ENCODE peak calls at places on chromosomes 4 and X, in four cellular contexts. One of them, this sample, is unnamed.

GRCh38 chr4:138034871-138035270 is 207.3 kb downstream of the SLC7A11 start:
- DNase-seq in naive thymus-derived CD8-positive, alpha-beta T cell: no peak
- DNase-seq in GM12865: no peak
- DNase-seq in Daoy: no peak
- DNase-seq in this sample: no peak

GRCh38 chrX:21678059-21678458 is 19.9 kb upstream of the KLHL34 start:
- DNase-seq in GM12865: no peak
- DNase-seq in naive thymus-derived CD8-positive, alpha-beta T cell: no peak
- DNase-seq in Daoy: no peak
- DNase-seq in this sample: peak

GRCh38 chr4:173171098-173171497 is 2.5 kb downstream of the GALNT7 start:
- DNase-seq in naive thymus-derived CD8-positive, alpha-beta T cell: no peak
- DNase-seq in GM12865: no peak
- DNase-seq in Daoy: no peak
- DNase-seq in this sample: no peak

GRCh38 chr4:95219109-95219508 is 329.7 kb downstream of the UNC5C start:
- DNase-seq in naive thymus-derived CD8-positive, alpha-beta T cell: no peak
- DNase-seq in Daoy: peak
- DNase-seq in GM12865: no peak
- DNase-seq in this sample: no peak

GRCh38 chr4:126004936-126005335 is 690.2 kb downstream of the FAT4 start:
- DNase-seq in naive thymus-derived CD8-positive, alpha-beta T cell: no peak
- DNase-seq in GM12865: no peak
- DNase-seq in Daoy: peak
- DNase-seq in this sample: no peak

GRCh38 chr4:135236035-135236434 is 1034.4 kb upstream of the PABPC4L start:
- DNase-seq in Daoy: no peak
- DNase-seq in naive thymus-derived CD8-positive, alpha-beta T cell: no peak
- DNase-seq in GM12865: no peak
- DNase-seq in this sample: no peak

GRCh38 chr4:149512489-149512888 is 303.2 kb downstream of the IQCM start:
- DNase-seq in naive thymus-derived CD8-positive, alpha-beta T cell: no peak
- DNase-seq in GM12865: no peak
- DNase-seq in Daoy: no peak
- DNase-seq in this sample: no peak

GRCh38 chrX:36434521-36434920 is 515.0 kb downstream of the CFAP47 start:
- DNase-seq in GM12865: no peak
- DNase-seq in naive thymus-derived CD8-positive, alpha-beta T cell: no peak
- DNase-seq in Daoy: no peak
- DNase-seq in this sample: no peak

GRCh38 chr4:13544556-13545393 is 467 bp upstream of the NKX3-2 start:
- DNase-seq in Daoy: peak
- DNase-seq in naive thymus-derived CD8-positive, alpha-beta T cell: no peak
- DNase-seq in GM12865: peak
- DNase-seq in this sample: peak